ENCODE peak calls at places on chromosome 9, in four cellular contexts. V is H1, A is GM12878, O is HepG2. J is an unnamed sample. For H3K4me1, the result is how much of the 10 kb centered on the place peaks cover.

GRCh38 chr9:89442501-89442978 is 55.4 kb downstream of the SEMA4D start:
- DNase-seq in V (no peak), A (no peak), O (no peak), J (no peak)

GRCh38 chr9:109010676-109011655 is 2.3 kb downstream of the CTNNAL1 start:
- DNase-seq in A (no peak), O (peak), V (no peak), J (no peak)

GRCh38 chr9:122075135-122076030 is 17.7 kb downstream of the TTLL11 start:
- DNase-seq in O (no peak), A (no peak), V (no peak), J (no peak)

GRCh38 chr9:122347348-122348287 is 23.2 kb upstream of the PTGS1 start:
- DNase-seq in A (no peak), V (no peak), O (peak), J (no peak)

GRCh38 chr9:102700936-102701335 is 294.2 kb upstream of the CYLC2 start:
- DNase-seq in O (no peak), A (no peak), V (no peak), J (no peak)

GRCh38 chr9:4344946-4345345 is 45.1 kb upstream of the GLIS3 start:
- DNase-seq in O (no peak), A (no peak), V (no peak), J (no peak)

GRCh38 chr9:105295151-105295550 is 50.7 kb downstream of the SLC44A1 start:
- DNase-seq in O (no peak), A (no peak), V (no peak), J (no peak)

GRCh38 chr9:133951265-133951664 is 40.9 kb downstream of the VAV2 start:
- DNase-seq in V (no peak), A (no peak), O (no peak), J (no peak)

GRCh38 chr9:419571-420156 is 205.0 kb downstream of the DOCK8 start:
- DNase-seq in O (no peak), A (no peak), V (no peak), J (no peak)

GRCh38 chr9:134375430-134376385 is 49.5 kb downstream of the RXRA start:
- DNase-seq in V (no peak), A (no peak), O (no peak), J (no peak)

GRCh38 chr9:130368631-130369103 is 76.1 kb upstream of the ASS1 start:
- DNase-seq in V (no peak), O (no peak), A (no peak), J (no peak)

GRCh38 chr9:13690595-13690994 is 411.1 kb upstream of the MPDZ start:
- DNase-seq in A (no peak), V (no peak), O (no peak), J (no peak)

GRCh38 chr9:114696814-114697544 is 15.0 kb upstream of the TEX48 start:
- DNase-seq in O (no peak), A (peak), V (no peak), J (no peak)

GRCh38 chr9:136090768-136091581 is 4.1 kb downstream of the NACC2 start:
- DNase-seq in V (no peak), A (no peak), O (no peak), J (no peak)

GRCh38 chr9:118331622-118332045 is 627.4 kb downstream of the TLR4 start:
- DNase-seq in A (no peak), V (no peak), O (no peak), J (no peak)

GRCh38 chr9:137721899-137722298 is 103.1 kb downstream of the EHMT1 start:
- DNase-seq in V (no peak), O (no peak), A (no peak), J (no peak)

GRCh38 chr9:32703635-32704034 is 68.2 kb upstream of the TAF1L start:
- DNase-seq in O (peak), A (no peak), V (no peak), J (no peak)

GRCh38 chr9:31958572-31958971 is 425.9 kb upstream of the ACO1 start:
- DNase-seq in V (no peak), O (no peak), A (no peak), J (no peak)

GRCh38 chr9:126295082-126295477 is 31.5 kb upstream of the MVB12B start:
- DNase-seq in V (no peak), O (no peak), A (no peak), J (no peak)

GRCh38 chr9:80156725-80157124 is 585.0 kb downstream of the TLE4 start:
- DNase-seq in A (no peak), O (no peak), V (no peak), J (no peak)

GRCh38 chr9:33465596-33466564 is 7.8 kb downstream of the NOL6 start:
- DNase-seq in O (no peak), A (no peak), V (no peak), J (no peak)

GRCh38 chr9:88433583-88434240 is 45.5 kb downstream of the SPIN1 start:
- DNase-seq in V (no peak), A (no peak), O (no peak), J (no peak)

DNA sequence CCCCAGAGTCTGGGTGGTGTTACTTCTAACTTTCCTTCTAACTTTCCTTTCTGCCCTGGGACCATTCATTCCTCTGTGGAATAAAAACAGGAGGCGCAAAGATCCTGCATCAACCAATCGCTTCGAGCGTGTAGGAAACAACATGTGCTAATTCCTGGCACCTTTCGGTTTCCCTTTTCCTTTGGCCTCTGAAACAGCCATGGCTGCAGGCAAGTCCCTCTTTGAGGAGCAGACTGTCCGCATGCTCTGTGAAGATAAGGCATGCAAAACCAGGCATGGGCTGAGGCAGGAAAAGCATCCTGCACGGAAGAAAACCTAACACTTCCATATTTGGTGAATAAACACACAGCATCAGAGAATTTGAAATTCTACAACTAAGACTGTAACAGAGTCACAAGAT is 128.3 kb downstream of the HSD17B3 start:
- DNase-seq in A (no peak), O (no peak), V (no peak), J (no peak)
- H3K4me1 ChIP-seq in A (under half), O (under half), V (under half), J (under half)

DNA sequence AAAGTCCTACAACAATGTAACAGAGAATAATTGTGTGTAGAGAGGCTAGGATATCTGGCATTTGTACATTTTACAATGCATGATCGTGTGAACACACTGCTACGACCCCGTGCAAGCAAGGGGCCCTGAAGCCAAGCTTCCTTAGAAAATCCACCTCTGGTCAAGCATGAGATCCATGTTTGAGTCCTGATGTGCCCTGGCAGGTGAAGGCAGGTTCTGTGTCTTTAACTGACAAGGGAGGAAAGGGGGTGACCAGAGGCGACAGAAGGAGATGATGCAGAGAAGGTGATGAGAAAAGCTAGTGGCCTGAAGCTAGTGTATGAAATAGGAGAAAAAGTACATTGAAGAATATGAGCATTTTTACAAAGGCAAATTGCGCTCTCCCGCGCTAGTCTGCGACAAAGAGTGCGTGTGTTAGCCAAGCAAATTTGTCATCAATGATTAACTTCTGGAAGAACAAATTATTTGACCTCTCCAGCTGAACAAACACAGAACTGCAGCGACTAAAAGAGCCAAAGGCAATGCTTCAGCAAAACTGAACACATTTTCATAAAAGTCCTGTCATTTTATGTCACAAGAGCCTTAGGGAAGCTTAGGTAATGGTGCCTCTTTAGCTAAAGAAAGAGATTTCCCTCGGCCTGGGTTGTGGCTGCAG is 101.7 kb upstream of the DAPK1 start:
- DNase-seq in V (no peak), O (peak), A (no peak), J (no peak)
- TF ChIP-seq ZNF274 in V (no peak), O (no peak), A (no peak), J (no peak)

GRCh38 chr9:132787748-132788159 is 90.3 kb downstream of the AK8 start:
- DNase-seq in A (peak), V (no peak), O (peak), J (no peak)
- TF ChIP-seq SUZ12 in A (no peak), V (no peak), O (no peak), J (no peak)

DNA sequence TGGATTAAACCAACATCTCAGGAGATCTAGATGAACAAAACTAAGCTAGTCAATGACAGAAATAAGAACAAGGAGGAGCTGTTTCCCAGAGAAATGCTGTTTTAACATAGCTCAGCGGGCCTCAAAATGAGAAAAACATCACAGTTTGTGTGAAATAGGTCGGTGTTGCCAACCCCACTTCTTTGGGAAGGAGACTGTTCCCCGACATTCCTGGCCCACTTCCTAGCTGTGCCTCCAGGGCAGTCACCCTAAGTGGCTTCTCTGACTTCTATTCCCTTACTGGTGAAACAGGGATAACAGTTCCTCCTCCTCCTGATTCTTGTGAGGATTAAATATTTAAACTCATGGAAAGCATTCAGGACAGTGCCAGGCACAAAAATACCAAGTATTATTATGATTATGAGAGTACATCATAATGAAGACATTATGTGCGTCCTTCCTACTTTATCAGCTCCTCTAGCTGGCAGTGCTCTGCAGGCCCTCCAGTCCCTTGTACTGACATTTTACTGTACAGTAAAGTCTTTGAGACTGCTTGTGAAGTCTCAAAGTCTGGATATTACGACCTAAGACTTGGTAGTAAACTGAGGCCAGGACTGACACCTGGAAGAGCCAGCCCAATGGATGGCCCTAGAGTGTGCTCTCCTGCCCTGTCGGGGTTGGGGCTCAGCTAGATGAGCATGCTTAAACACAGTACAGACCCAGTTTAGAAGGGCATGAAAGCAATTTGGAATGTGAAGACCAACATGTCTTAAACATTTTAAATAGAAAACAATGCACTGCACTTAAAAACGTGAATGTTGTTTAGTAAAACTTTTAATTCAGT is 7.3 kb downstream of the ISCA1 start:
- DNase-seq in V (no peak), O (no peak), A (no peak), J (no peak)
- H3K4me1 ChIP-seq in V (under half), O (under half), A (under half), J (under half)

GRCh38 chr9:77094150-77094549 is 74.7 kb downstream of the FOXB2 start:
- DNase-seq in O (no peak), A (no peak), V (no peak), J (no peak)

GRCh38 chr9:77097335-77097734 is 77.9 kb downstream of the FOXB2 start:
- DNase-seq in O (no peak), V (no peak), A (no peak), J (no peak)

GRCh38 chr9:77099388-77099787 is 77.9 kb upstream of the VPS13A start:
- DNase-seq in O (no peak), V (no peak), A (no peak), J (no peak)
- TF ChIP-seq ZNF274 in O (no peak), V (no peak), A (no peak), J (no peak)

GRCh38 chr9:20208951-20209350 is 413.3 kb downstream of the MLLT3 start:
- DNase-seq in O (no peak), A (no peak), V (no peak), J (no peak)
- TF ChIP-seq SUZ12 in O (no peak), A (no peak), V (no peak), J (no peak)

DNA sequence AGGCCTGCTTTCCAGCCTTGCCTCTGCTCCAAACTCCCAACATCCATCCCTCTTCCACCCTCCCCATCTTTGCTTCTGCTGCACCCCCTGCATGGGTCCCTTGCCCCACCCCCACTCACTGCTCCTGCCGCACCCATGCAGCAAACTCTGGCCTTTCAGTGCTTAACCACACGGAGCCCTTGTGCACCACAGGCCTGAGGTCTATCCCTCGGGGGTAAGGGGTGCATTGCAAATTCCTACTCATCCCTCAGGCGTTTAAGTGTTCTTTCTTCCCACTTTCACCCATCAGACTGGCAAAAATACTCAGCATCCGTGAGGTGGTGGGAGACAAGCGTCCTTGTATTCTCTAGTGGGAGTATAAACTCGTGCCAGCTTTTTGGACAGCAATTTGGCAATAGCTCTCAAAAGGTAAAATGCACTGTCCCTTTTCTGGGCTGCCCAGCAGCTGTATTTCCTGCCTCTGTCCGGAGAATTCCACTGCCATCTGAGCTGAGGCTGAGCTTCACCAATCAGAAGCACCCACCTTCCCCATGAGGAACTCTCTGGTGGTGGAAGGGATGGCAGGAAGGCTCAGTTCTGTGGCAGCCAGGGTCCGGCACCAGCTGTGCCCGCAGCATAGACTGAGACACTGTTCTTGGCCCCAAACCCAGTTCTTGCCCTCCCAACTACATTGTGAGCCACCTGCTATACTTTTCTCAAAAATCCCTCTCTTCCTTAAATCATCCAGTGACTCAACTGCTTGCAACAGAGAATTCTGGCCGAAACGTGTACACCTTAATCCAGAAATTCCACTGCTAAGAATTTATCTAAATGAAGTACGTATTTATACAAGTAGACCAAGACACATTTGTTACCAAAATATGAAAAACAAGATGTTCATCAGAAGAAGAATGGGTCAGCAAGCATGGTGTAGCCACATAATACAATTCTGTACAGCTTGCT is 15.0 kb downstream of the PSMB7 start:
- DNase-seq in O (no peak), A (no peak), V (no peak), J (no peak)
- H3K4me1 ChIP-seq in O (under half), A (under half), V (under half), J (under half)

J was measured in NT2/D1.